ENCODE peak calls at places on chromosome 18, in six cellular contexts. G, A, Y, N, H and Q are unnamed samples.
A peak's percentile ranks its signal among the peaks of the same experiment; 100 is the strongest.

GRCh38 chr18:499351-500229 is 911 bp downstream of the COLEC12 start:
- DNase-seq in H (no peak), A (no peak), G (peak; percentile 66), N (no peak), Y (no peak), Q (no peak)

GRCh38 chr18:12079504-12080237 is 14.0 kb upstream of the ANKRD62 start:
- DNase-seq in A (no peak), G (no peak), Y (no peak), H (no peak), N (no peak), Q (no peak)

GRCh38 chr18:8501044-8501443 is 108.2 kb upstream of the RAB12 start:
- DNase-seq in G (no peak), Y (no peak), H (peak; percentile 18), N (peak; percentile 46), A (no peak), Q (no peak)

GRCh38 chr18:73683618-73684238 is 463.9 kb downstream of the FBXO15 start:
- DNase-seq in N (no peak), H (no peak), A (no peak), G (no peak), Y (no peak), Q (no peak)

GRCh38 chr18:44789704-44790103 is 109.0 kb downstream of the SETBP1 start:
- DNase-seq in A (no peak), H (no peak), G (no peak), N (no peak), Y (no peak), Q (peak; percentile 79)

GRCh38 chr18:58687871-58688308 is 16.6 kb downstream of the MALT1 start:
- DNase-seq in N (no peak), A (no peak), G (no peak), Y (peak; percentile 7), H (peak; percentile 39), Q (no peak)

GRCh38 chr18:63823516-63824219 is 48.5 kb downstream of the SERPINB7 start:
- DNase-seq in G (peak; percentile 50), H (no peak), Y (no peak), A (peak; percentile 49), N (no peak), Q (no peak)

GRCh38 chr18:12038661-12039417 is 54.8 kb upstream of the ANKRD62 start:
- DNase-seq in Y (peak; percentile 66), H (peak; percentile 47), N (peak; percentile 51), G (peak; percentile 87), A (peak; percentile 92), Q (peak; percentile 92)

GRCh38 chr18:78777992-78778391 is 201.6 kb upstream of the SALL3 start:
- DNase-seq in N (no peak), A (no peak), Y (no peak), H (no peak), G (no peak), Q (no peak)

GRCh38 chr18:43192408-43192807 is 76.9 kb upstream of the RIT2 start:
- DNase-seq in Y (no peak), A (no peak), N (no peak), G (no peak), H (no peak), Q (no peak)

GRCh38 chr18:58639237-58639636 is 10.3 kb upstream of the ALPK2 start:
- DNase-seq in A (no peak), Y (no peak), G (no peak), H (no peak), N (no peak), Q (no peak)

GRCh38 chr18:63523660-63524059 is 18.5 kb upstream of the SERPINB12 start:
- DNase-seq in A (no peak), H (no peak), G (no peak), N (no peak), Y (no peak), Q (no peak)

GRCh38 chr18:62407660-62408059 is 82.5 kb downstream of the TNFRSF11A start:
- DNase-seq in A (no peak), H (no peak), G (no peak), Y (no peak), N (no peak), Q (no peak)

GRCh38 chr18:7572837-7573236 is 5.7 kb downstream of the PTPRM start:
- DNase-seq in A (no peak), Y (no peak), G (no peak), N (no peak), H (no peak), Q (no peak)

GRCh38 chr18:52667388-52667787 is 327.4 kb downstream of the DCC start:
- DNase-seq in A (no peak), G (no peak), N (no peak), Y (no peak), H (no peak), Q (no peak)

GRCh38 chr18:51370996-51371395 is 173.5 kb upstream of the MEX3C start:
- DNase-seq in A (no peak), Y (no peak), H (no peak), G (no peak), N (no peak), Q (no peak)

GRCh38 chr18:48941672-48942071 is 9.1 kb downstream of the SMAD7 start:
- DNase-seq in H (no peak), Y (no peak), N (no peak), A (no peak), G (no peak), Q (no peak)

GRCh38 chr18:79927597-79928562 is 23.6 kb downstream of the SLC66A2 start:
- DNase-seq in A (peak; percentile 43), G (peak; percentile 92), N (no peak), H (no peak), Y (no peak), Q (peak; percentile 45)

GRCh38 chr18:23401400-23402347 is 51.4 kb upstream of the RIOK3 start:
- DNase-seq in N (no peak), A (no peak), G (peak; percentile 93), Y (no peak), H (no peak), Q (peak; percentile 81)

GRCh38 chr18:48921305-48922202 is 29.2 kb downstream of the SMAD7 start:
- DNase-seq in H (no peak), G (no peak), Y (no peak), N (no peak), A (no peak), Q (peak; percentile 69)

GRCh38 chr18:11989174-11989573 is 7.9 kb downstream of the IMPA2 start:
- DNase-seq in H (no peak), Y (no peak), A (no peak), N (no peak), G (no peak), Q (peak; percentile 22)

GRCh38 chr18:69936191-69936558 is 11.5 kb downstream of the CD226 start:
- DNase-seq in Y (no peak), A (no peak), G (no peak), N (no peak), H (no peak), Q (no peak)

GRCh38 chr18:32048507-32049091 is 30.0 kb downstream of the RNF125 start:
- DNase-seq in H (no peak), Y (no peak), A (peak; percentile 66), N (no peak), G (no peak), Q (no peak)

GRCh38 chr18:38415811-38416210 is 850.2 kb upstream of the CELF4 start:
- DNase-seq in A (no peak), G (no peak), H (no peak), Y (no peak), N (no peak), Q (no peak)

GRCh38 chr18:56711706-56712445 is 60.7 kb downstream of the WDR7 start:
- DNase-seq in N (no peak), G (no peak), H (no peak), A (no peak), Y (no peak), Q (no peak)